ENCODE peak calls at places on chromosome 17, in nine cellular contexts. F is endothelial cell of umbilical vein, E is A549, X is GM23338, A is Caco-2, G is body of pancreas, Y is left lung, P is MM.1S, O is stomach. M is an unnamed sample. For H3K4me1, the result is how much of the 10 kb centered on the place peaks cover.

GRCh38 chr17:67578058-67578457 is 139.7 kb upstream of the NOL11 start:
- DNase-seq in P (no peak), Y (no peak), A (no peak), O (no peak), X (peak), F (no peak), E (no peak), G (no peak), M (no peak)

GRCh38 chr17:42946812-42947211 is 17.4 kb downstream of the AARSD1 start:
- DNase-seq in Y (no peak), P (no peak), X (no peak), O (no peak), E (no peak), G (no peak), A (no peak), F (no peak), M (no peak)

GRCh38 chr17:63113167-63113566 is 147.1 kb downstream of the TANC2 start:
- DNase-seq in X (peak), O (no peak), G (no peak), A (no peak), Y (no peak), F (no peak), P (no peak), E (no peak), M (no peak)

GRCh38 chr17:19331553-19332245 is 30.8 kb downstream of the B9D1 start:
- DNase-seq in O (peak), F (no peak), G (no peak), A (peak), X (no peak), Y (no peak), P (no peak), E (no peak), M (no peak)

GRCh38 chr17:77608431-77608830 is 350.1 kb upstream of the TNRC6C start:
- DNase-seq in F (no peak), A (no peak), G (no peak), O (no peak), P (no peak), Y (no peak), X (no peak), E (no peak), M (no peak)

GRCh38 chr17:79997004-79997673 is 38.5 kb downstream of the TBC1D16 start:
- DNase-seq in O (no peak), G (no peak), Y (peak), F (no peak), A (no peak), E (no peak), P (no peak), X (no peak), M (peak)

GRCh38 chr17:50767030-50767429 is 288 bp downstream of the ANKRD40CL start:
- DNase-seq in G (no peak), A (peak), O (no peak), X (no peak), F (no peak), P (no peak), E (no peak), Y (no peak), M (no peak)

GRCh38 chr17:51362818-51363598 is 102.7 kb downstream of the UTP18 start:
- DNase-seq in E (no peak), Y (no peak), X (peak), P (no peak), G (no peak), F (no peak), O (no peak), A (no peak), M (no peak)

GRCh38 chr17:28147026-28147425 is 104.5 kb downstream of the NLK start:
- DNase-seq in O (no peak), G (no peak), A (no peak), X (no peak), F (peak), Y (no peak), P (no peak), E (no peak), M (no peak)

GRCh38 chr17:79621151-79621940 is 10.5 kb upstream of the RBFOX3 start:
- DNase-seq in E (no peak), F (no peak), O (no peak), G (peak), A (peak), Y (peak), P (no peak), X (no peak), M (no peak)

GRCh38 chr17:47802341-47803022 is 19.1 kb downstream of the OSBPL7 start:
- DNase-seq in Y (no peak), A (peak), G (peak), E (peak), P (peak), O (peak), F (peak), X (peak), M (no peak)

GRCh38 chr17:44787271-44787940 is 28.6 kb downstream of the ADAM11 start:
- DNase-seq in Y (no peak), X (no peak), E (no peak), O (no peak), G (no peak), F (no peak), A (no peak), P (no peak), M (no peak)

GRCh38 chr17:4331614-4332013 is 34.9 kb downstream of the UBE2G1 start:
- DNase-seq in O (no peak), F (no peak), E (no peak), G (no peak), A (no peak), Y (no peak), P (no peak), X (no peak), M (no peak)

GRCh38 chr17:78672880-78673371 is 95.7 kb upstream of the DNAH17 start:
- DNase-seq in A (no peak), E (no peak), O (no peak), X (no peak), Y (no peak), G (no peak), F (no peak), P (no peak), M (no peak)

GRCh38 chr17:37488009-37488604 is 1.6 kb upstream of the DUSP14 start:
- DNase-seq in A (no peak), Y (no peak), G (no peak), F (peak), P (peak), E (peak), X (peak), O (no peak), M (no peak)

GRCh38 chr17:43515641-43516040 is 30.5 kb downstream of the ETV4 start:
- DNase-seq in E (no peak), G (no peak), Y (no peak), A (no peak), P (no peak), X (no peak), F (no peak), O (no peak), M (no peak)

GRCh38 chr17:77829871-77830799 is 128.4 kb upstream of the TNRC6C start:
- DNase-seq in A (peak), X (no peak), Y (no peak), O (no peak), P (no peak), E (no peak), G (no peak), F (peak), M (peak)

GRCh38 chr17:40903129-40903847 is 18.2 kb upstream of the KRT20 start:
- DNase-seq in G (no peak), P (no peak), O (peak), X (no peak), F (no peak), A (peak), E (peak), Y (no peak), M (no peak)

GRCh38 chr17:15264542-15264941 is 584 bp downstream of the PMP22 start:
- DNase-seq in Y (peak), X (no peak), A (no peak), P (no peak), F (no peak), E (no peak), O (peak), G (peak), M (no peak)
- H3K4me3 ChIP-seq in Y (peak), X (no peak), A (no peak), P (no peak), F (no peak), E (no peak), O (peak), G (no peak), M (peak)

GRCh38 chr17:21287703-21288449 is 3.4 kb downstream of the MAP2K3 start:
- DNase-seq in X (no peak), E (peak), F (peak), G (peak), P (peak), Y (peak), A (no peak), O (peak), M (peak)
- H3K4me1 ChIP-seq in X (under half), E (under half), F (under half), G (half or more), P (under half), Y (half or more), A (under half), O (half or more), M (under half)

GRCh38 chr17:39155654-39156053 is 4.2 kb upstream of the PLXDC1 start:
- DNase-seq in Y (no peak), F (no peak), A (no peak), O (no peak), E (no peak), X (no peak), P (no peak), G (no peak), M (no peak)

GRCh38 chr17:39151680-39152058 is 232 bp upstream of the PLXDC1 start:
- DNase-seq in G (no peak), P (no peak), A (no peak), Y (no peak), X (no peak), F (no peak), O (no peak), E (no peak), M (no peak)

GRCh38 chr17:39152134-39152884 is 872 bp upstream of the PLXDC1 start:
- DNase-seq in A (no peak), Y (no peak), E (peak), F (no peak), O (no peak), X (no peak), G (no peak), P (no peak), M (no peak)

GRCh38 chr17:39150795-39151679 is at the start of gene PLXDC1:
- DNase-seq in G (no peak), F (no peak), Y (no peak), X (no peak), P (no peak), O (no peak), A (no peak), E (no peak), M (no peak)

GRCh38 chr17:39153541-39154111 is 2.2 kb upstream of the PLXDC1 start:
- DNase-seq in O (peak), P (peak), E (peak), F (peak), Y (peak), A (peak), G (peak), X (peak), M (peak)
- TF ChIP-seq CTCF in O (no peak), P (no peak), E (no peak), F (no peak), Y (no peak), A (peak), G (no peak), X (no peak), M (no peak)

DNA sequence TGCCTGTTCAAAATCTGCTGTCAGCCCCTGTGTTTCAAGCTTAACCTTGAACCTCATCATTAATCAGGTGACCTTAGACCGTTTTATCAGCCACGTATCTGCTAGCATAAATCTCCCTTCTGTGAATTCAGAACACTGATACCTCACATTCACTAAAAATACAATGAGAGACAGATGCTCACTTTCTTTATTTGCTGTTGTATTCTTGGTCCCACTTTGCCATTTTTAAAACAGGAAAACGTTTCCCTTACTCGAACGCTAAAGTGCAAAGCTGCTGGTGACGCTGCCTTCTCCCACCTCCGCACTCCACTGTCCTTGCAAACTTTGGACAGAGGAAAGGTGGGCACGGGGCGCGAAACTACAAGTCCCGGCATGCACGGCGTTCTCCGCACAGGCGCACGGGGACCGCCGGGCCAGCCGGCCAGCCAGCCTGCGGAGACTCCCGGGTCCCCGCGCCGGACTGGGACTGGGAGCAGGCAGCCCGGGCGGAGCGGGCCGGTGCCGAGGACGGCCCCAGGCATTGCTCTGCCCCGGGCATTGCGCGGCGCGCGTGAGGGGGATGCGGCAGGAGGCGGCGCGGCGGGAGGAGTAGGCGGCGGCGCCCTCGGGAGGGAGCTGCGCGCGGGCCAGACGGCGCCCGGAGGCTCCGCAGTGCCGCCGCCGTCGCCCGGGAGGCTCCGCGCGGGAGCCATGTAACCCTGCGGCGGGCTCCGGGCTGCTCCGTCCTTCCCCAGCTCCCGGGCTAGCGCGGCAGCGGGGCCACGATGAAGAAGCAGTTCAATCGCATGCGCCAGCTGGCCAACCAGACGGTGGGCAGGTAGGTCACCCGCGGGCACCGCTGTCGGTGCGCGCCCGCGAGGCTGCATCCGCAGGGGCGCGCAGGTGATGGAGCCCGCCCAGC is at the start of gene ARHGAP44:
- DNase-seq in G (peak), E (peak), X (peak), A (peak), F (peak), Y (peak), P (no peak), O (peak), M (peak)
- H3K4me3 ChIP-seq in G (peak), E (peak), X (peak), A (peak), F (no peak), Y (peak), P (no peak), O (peak), M (peak)

DNA sequence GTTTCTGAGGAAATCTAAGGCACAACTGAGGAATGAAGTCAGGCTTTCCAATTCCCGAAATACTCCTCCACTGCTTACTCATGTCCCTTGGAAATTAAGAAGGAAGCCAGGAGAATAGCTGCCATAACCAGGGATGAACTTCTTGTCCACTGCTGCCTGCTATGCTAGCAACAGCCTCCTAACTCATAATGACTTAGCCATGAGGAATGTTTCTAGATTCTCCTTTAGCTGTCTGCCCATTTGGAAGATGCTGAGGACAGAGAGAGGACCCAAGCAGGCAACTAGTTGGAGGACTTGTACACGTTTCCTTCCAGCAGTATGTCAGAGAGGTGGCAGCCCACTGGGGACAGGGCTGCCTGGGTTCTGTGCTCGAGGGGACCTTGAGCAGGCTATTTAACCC is 939 bp upstream of the CCL2 start:
- DNase-seq in X (no peak), Y (no peak), F (peak), E (no peak), A (no peak), P (no peak), G (no peak), O (no peak), M (no peak)
- H3K4me1 ChIP-seq in X (under half), Y (half or more), F (half or more), E (half or more), A (under half), P (under half), G (half or more), O (half or more), M (half or more)

GRCh38 chr17:17719966-17720543 is 38.8 kb downstream of the RAI1 start:
- DNase-seq in Y (no peak), E (no peak), O (no peak), G (no peak), P (no peak), F (no peak), X (no peak), A (no peak), M (no peak)
- TF ChIP-seq CTCF in Y (no peak), E (no peak), O (no peak), G (no peak), P (no peak), F (no peak), X (no peak), A (no peak), M (no peak)

GRCh38 chr17:82271401-82271800 is 2.1 kb downstream of the CSNK1D start:
- DNase-seq in G (no peak), O (no peak), Y (no peak), A (no peak), P (no peak), E (no peak), F (no peak), X (no peak), M (no peak)
- H3K4me3 ChIP-seq in G (no peak), O (peak), Y (peak), A (no peak), P (no peak), E (peak), F (no peak), X (peak), M (peak)

DNA sequence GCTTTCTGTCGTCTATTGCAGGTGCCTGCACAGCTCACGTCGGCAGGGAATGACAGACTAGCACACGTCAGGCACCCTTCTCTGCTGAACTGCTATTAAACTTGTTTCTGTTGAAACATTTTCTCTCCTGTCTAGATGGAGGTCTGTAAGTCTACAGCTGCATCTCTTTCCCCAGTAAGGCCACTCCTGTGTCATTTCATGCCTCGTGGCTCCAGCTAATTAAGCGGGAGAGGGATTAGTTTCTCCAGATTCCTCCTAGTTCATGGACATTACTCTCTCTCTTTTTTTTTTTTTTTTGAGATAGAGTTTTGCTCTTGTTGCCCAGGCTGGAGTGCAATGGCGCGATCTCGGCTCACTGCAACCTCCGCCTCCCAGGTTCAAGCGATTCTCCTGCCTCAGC is 54.5 kb downstream of the FOXK2 start:
- DNase-seq in E (no peak), O (no peak), G (no peak), X (no peak), F (no peak), A (no peak), P (no peak), Y (no peak), M (no peak)
- H3K4me1 ChIP-seq in E (under half), O (under half), G (under half), X (under half), F (under half), A (under half), P (under half), Y (under half), M (under half)

M was measured in ascending aorta.